ENCODE peak calls at places on chromosomes 1 and 21, in eight cellular contexts. S is AG09309, X is GM10248, J is kidney, Y is lower leg skin, O is type B pancreatic cell, N is astrocyte of the spinal cord, U is glutamatergic neuron. Q is an unnamed sample.
A peak's percentile ranks its signal among the peaks of the same experiment; 100 is the strongest.

GRCh38 chr1:214187152-214187900 is 93.6 kb upstream of the SMYD2 start:
- DNase-seq in O (no peak), Y (no peak), X (no peak), U (peak; percentile 47), S (no peak), J (no peak), N (no peak), Q (no peak)

GRCh38 chr1:151860504-151861187 is 7.1 kb upstream of the THEM5 start:
- DNase-seq in X (no peak), U (no peak), S (no peak), Y (no peak), J (no peak), O (no peak), N (no peak), Q (no peak)

GRCh38 chr21:44426663-44427191 is 28.6 kb upstream of the LRRC3 start:
- DNase-seq in J (peak; percentile 56), U (no peak), X (no peak), Y (peak; percentile 80), S (no peak), O (peak; percentile 66), N (no peak), Q (no peak)

GRCh38 chr1:18603212-18603852 is 27.3 kb upstream of the PAX7 start:
- DNase-seq in J (no peak), O (no peak), S (no peak), X (no peak), N (no peak), U (no peak), Y (no peak), Q (no peak)

GRCh38 chr1:53091841-53092645 is 30.0 kb downstream of the PODN start:
- DNase-seq in J (no peak), X (no peak), U (peak; percentile 12), O (no peak), Y (no peak), S (no peak), N (no peak), Q (peak; percentile 60)

GRCh38 chr1:45622267-45622890 is 1.5 kb downstream of the CCDC17 start:
- DNase-seq in X (no peak), Y (no peak), J (no peak), O (no peak), U (no peak), N (no peak), S (no peak), Q (no peak)

GRCh38 chr1:95368178-95368577 is 134.2 kb downstream of the RWDD3 start:
- DNase-seq in Y (no peak), J (no peak), S (no peak), X (no peak), O (no peak), N (no peak), U (no peak), Q (no peak)

GRCh38 chr1:180586671-180587155 is 27.9 kb downstream of the OVAAL start:
- DNase-seq in S (no peak), X (no peak), Y (no peak), O (no peak), J (peak; percentile 79), N (peak; percentile 61), U (no peak), Q (no peak)

GRCh38 chr1:163561570-163562295 is 240.0 kb downstream of the NUF2 start:
- DNase-seq in S (no peak), Y (no peak), O (no peak), N (peak; percentile 26), X (no peak), J (no peak), U (no peak), Q (no peak)

GRCh38 chr1:15320267-15320666 is 73.2 kb downstream of the FHAD1 start:
- DNase-seq in N (no peak), Y (no peak), J (no peak), O (no peak), S (no peak), X (no peak), U (no peak), Q (no peak)

GRCh38 chr1:174114106-174114505 is 45.2 kb upstream of the RABGAP1L start:
- DNase-seq in N (no peak), J (no peak), Y (no peak), O (no peak), S (no peak), U (no peak), X (no peak), Q (no peak)

GRCh38 chr1:21955474-21956281 is 18.6 kb upstream of the HSPG2 start:
- DNase-seq in O (no peak), U (no peak), J (no peak), X (no peak), N (no peak), Y (no peak), S (no peak), Q (no peak)

GRCh38 chr1:216632980-216633379 is 90.2 kb downstream of the ESRRG start:
- DNase-seq in O (no peak), J (no peak), Y (no peak), S (no peak), X (no peak), U (no peak), N (no peak), Q (no peak)

GRCh38 chr21:37082375-37082774 is 9.3 kb downstream of the TTC3 start:
- DNase-seq in Y (no peak), S (no peak), N (no peak), X (no peak), O (no peak), J (no peak), U (no peak), Q (no peak)

GRCh38 chr21:37082856-37083611 is 10.0 kb downstream of the TTC3 start:
- DNase-seq in N (no peak), U (no peak), J (no peak), Y (no peak), S (no peak), X (no peak), O (no peak), Q (no peak)

GRCh38 chr21:37076087-37076486 is 3.0 kb downstream of the TTC3 start:
- DNase-seq in N (no peak), O (no peak), S (no peak), U (no peak), Y (no peak), J (no peak), X (no peak), Q (no peak)

GRCh38 chr21:37077403-37077802 is 4.3 kb downstream of the TTC3 start:
- DNase-seq in U (no peak), X (no peak), S (no peak), N (no peak), O (no peak), J (no peak), Y (no peak), Q (no peak)

DNA sequence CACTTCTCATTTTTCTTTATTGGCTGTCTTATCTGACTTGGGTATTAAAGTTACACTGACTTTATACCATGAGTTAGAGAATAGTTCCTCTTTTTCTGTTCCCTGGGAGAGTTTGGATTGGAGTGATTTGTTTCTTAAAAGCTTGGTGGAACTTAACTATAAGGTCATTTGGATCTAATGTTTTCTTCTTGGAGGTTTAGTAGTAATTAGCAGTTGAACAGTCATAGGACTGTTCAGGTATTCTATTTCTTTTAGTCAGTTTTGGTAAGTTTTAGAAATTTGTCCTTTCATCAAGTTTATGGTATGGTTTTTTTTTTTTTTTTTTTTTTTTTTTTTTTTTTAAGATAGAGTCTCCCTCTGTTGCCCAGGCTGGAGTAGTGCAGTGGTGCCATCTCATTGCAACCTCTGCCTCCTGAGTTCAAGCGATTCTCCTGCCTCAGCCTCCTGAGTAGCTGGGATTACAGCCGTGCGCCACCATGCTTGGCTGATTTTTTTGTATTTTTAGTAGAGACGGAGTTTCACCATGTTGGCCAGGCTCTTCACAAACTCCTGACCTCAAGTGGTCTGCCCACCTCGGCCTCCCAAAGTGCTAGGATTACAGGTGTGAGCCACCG is 6.3 kb downstream of the TTC3 start:
- DNase-seq in O (no peak), X (no peak), J (no peak), N (no peak), S (no peak), U (no peak), Y (no peak), Q (no peak)
- TF ChIP-seq CTCF in O (peak; percentile 37), X (no peak), J (no peak), N (peak; percentile 15), S (peak; percentile 21), U (peak; percentile 33), Y (no peak), Q (no peak)

DNA sequence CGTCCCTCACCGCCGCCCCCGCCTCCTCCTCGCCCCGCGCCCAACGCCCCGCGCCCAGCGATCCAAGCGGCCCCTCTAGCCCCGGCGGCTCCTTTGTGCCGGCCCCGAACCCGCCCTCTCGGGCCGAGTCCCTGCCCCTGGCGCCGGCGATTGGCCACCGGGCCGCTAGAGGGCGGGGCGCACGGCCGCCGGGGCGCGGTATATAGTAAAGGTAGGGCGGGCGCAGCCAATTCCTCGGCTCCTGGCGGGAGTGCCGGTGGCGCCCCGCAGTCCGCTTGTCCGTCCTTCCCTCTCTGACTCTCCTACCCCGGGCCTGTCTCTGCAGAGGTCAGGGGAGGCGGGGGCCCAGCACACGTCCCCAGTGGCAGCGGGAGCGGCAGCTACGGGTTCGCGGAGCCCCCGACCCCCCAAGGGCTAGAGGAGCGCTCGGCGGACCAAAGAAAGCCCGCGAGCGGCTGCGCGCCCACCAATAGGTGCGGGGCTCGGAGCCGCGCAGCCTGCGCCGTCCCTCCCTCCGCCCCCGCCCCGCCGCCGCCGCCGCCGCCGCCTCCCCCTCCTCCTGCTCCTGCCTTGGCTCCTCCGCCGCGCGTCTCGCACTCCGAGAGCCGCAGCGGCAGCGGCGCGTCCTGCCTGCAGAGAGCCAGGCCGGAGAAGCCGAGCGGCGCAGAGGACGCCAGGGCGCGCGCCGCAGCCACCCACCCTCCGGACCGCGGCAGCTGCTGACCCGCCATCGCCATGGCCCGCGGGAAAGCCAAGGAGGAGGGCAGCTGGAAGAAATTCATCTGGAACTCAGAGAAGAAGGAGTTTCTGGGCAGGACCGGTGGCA is at the start of gene ATP1B1:
- DNase-seq in X (peak; percentile 95), N (peak; percentile 87), Y (peak; percentile 95), S (no peak), U (peak; percentile 97), O (peak; percentile 96), J (peak; percentile 96), Q (peak; percentile 86)
- TF ChIP-seq CTCF in X (peak; percentile 42), N (peak; percentile 27), Y (no peak), S (peak; percentile 17), U (peak; percentile 96), O (peak; percentile 63), J (peak; percentile 65), Q (peak; percentile 41)

DNA sequence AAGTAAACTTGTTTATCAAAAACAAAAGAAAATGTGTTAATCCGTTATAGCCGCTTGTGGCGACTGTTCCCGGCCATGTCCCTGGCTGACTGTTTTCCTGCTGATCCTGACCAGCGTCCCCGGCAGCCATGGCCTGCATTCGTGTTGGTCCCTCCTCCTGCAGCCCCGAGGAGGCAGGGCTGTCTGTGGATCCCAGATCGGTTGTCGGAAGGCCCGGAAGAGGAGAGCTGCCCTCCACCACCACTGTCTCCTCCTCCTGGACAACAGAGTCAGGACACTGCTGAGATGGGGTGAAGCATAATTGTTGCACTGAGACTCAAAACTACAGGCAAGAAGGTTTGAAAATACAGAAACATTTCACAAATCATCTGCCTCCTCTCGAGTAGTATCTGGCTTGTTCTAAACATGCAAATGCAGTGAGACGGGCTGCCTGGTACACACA is 3.6 kb upstream of the MXRA8 start:
- DNase-seq in U (peak; percentile 21), J (peak; percentile 90), S (no peak), X (no peak), N (peak; percentile 79), O (no peak), Y (no peak), Q (no peak)
- TF ChIP-seq CTCF in U (no peak), J (no peak), S (peak; percentile 38), X (no peak), N (peak; percentile 42), O (no peak), Y (no peak), Q (no peak)

DNA sequence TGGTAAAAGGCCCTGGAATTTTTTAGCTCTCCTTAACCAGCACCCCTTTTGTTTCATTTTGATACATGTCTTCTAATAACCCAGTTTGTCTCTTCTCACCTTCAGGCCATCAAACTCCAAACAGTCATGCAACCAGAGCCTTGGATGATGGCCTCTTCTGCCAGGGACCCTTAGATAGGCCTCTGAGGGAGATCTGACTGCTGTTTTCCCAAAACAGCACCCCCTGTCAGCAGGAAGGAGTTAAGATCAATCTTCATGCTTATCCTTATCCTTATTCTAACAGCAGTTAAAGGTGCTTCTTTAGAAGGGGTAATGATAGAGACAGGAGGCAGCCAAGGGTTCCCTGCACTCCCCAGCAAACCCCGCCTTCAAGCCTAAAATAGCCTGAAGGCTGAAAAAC is 49.5 kb upstream of the VANGL1 start:
- DNase-seq in J (no peak), O (no peak), X (no peak), S (no peak), Y (no peak), U (no peak), N (no peak), Q (no peak)
- TF ChIP-seq CTCF in J (no peak), O (no peak), X (no peak), S (no peak), Y (no peak), U (no peak), N (no peak), Q (no peak)

Q was measured in lung.